ENCODE peak calls at places on chromosomes 1 and 21, in nine cellular contexts. One of them, this sample, is unnamed.

GRCh38 chr1:192555399-192555798 is 20.2 kb upstream of the RGS1 start:
- DNase-seq in GM23248: no peak
- DNase-seq in OCI-LY7: no peak
- DNase-seq in PC-3: no peak
- DNase-seq in neural progenitor cell: no peak
- DNase-seq in GM23338: no peak
- DNase-seq in SK-N-SH: no peak
- DNase-seq in HCT116: no peak
- DNase-seq in MM.1S: no peak
- DNase-seq in this sample: no peak

GRCh38 chr1:32201011-32201855 is 838 bp downstream of the CCDC28B start:
- DNase-seq in OCI-LY7: peak
- DNase-seq in HCT116: no peak
- DNase-seq in neural progenitor cell: peak
- DNase-seq in SK-N-SH: peak
- DNase-seq in GM23248: peak
- DNase-seq in GM23338: peak
- DNase-seq in MM.1S: peak
- DNase-seq in PC-3: no peak
- DNase-seq in this sample: peak

GRCh38 chr1:227316941-227317540 is 1.3 kb downstream of the CDC42BPA start:
- DNase-seq in OCI-LY7: no peak
- DNase-seq in MM.1S: no peak
- DNase-seq in HCT116: no peak
- DNase-seq in GM23338: no peak
- DNase-seq in PC-3: peak
- DNase-seq in neural progenitor cell: peak
- DNase-seq in SK-N-SH: peak
- DNase-seq in GM23248: peak
- DNase-seq in this sample: no peak

GRCh38 chr1:34126486-34126885 is 38.5 kb downstream of the CSMD2 start:
- DNase-seq in GM23248: no peak
- DNase-seq in MM.1S: no peak
- DNase-seq in HCT116: no peak
- DNase-seq in GM23338: no peak
- DNase-seq in SK-N-SH: no peak
- DNase-seq in neural progenitor cell: no peak
- DNase-seq in PC-3: no peak
- DNase-seq in OCI-LY7: no peak
- DNase-seq in this sample: no peak

GRCh38 chr1:244095523-244095911 is 44.4 kb downstream of the ZBTB18 start:
- DNase-seq in OCI-LY7: no peak
- DNase-seq in PC-3: no peak
- DNase-seq in MM.1S: no peak
- DNase-seq in GM23248: no peak
- DNase-seq in GM23338: no peak
- DNase-seq in SK-N-SH: no peak
- DNase-seq in HCT116: no peak
- DNase-seq in neural progenitor cell: no peak
- DNase-seq in this sample: no peak

GRCh38 chr1:156124557-156125483 is 10.3 kb downstream of the LMNA start:
- DNase-seq in neural progenitor cell: no peak
- DNase-seq in GM23248: peak
- DNase-seq in PC-3: peak
- DNase-seq in MM.1S: no peak
- DNase-seq in OCI-LY7: no peak
- DNase-seq in GM23338: peak
- DNase-seq in SK-N-SH: no peak
- DNase-seq in HCT116: no peak
- DNase-seq in this sample: no peak

GRCh38 chr1:12480748-12481362 is 137.2 kb downstream of the DHRS3 start:
- DNase-seq in PC-3: peak
- DNase-seq in MM.1S: peak
- DNase-seq in SK-N-SH: no peak
- DNase-seq in GM23248: peak
- DNase-seq in neural progenitor cell: no peak
- DNase-seq in OCI-LY7: peak
- DNase-seq in GM23338: no peak
- DNase-seq in HCT116: peak
- DNase-seq in this sample: peak

GRCh38 chr1:234486858-234487830 is 8.2 kb upstream of the TARBP1 start:
- DNase-seq in OCI-LY7: peak
- DNase-seq in SK-N-SH: peak
- DNase-seq in HCT116: no peak
- DNase-seq in GM23248: peak
- DNase-seq in MM.1S: peak
- DNase-seq in PC-3: peak
- DNase-seq in neural progenitor cell: no peak
- DNase-seq in GM23338: no peak
- DNase-seq in this sample: peak

GRCh38 chr21:36395353-36396111 is 10.3 kb downstream of the CHAF1B start:
- DNase-seq in MM.1S: no peak
- DNase-seq in GM23338: no peak
- DNase-seq in neural progenitor cell: no peak
- DNase-seq in GM23248: no peak
- DNase-seq in HCT116: no peak
- DNase-seq in SK-N-SH: no peak
- DNase-seq in PC-3: no peak
- DNase-seq in OCI-LY7: no peak
- DNase-seq in this sample: no peak

GRCh38 chr21:38831526-38832467 is 26.1 kb downstream of the ETS2 start:
- DNase-seq in neural progenitor cell: no peak
- DNase-seq in GM23338: no peak
- DNase-seq in PC-3: peak
- DNase-seq in SK-N-SH: no peak
- DNase-seq in GM23248: peak
- DNase-seq in MM.1S: peak
- DNase-seq in HCT116: peak
- DNase-seq in OCI-LY7: no peak
- DNase-seq in this sample: peak

GRCh38 chr1:6348511-6349191 is 44.9 kb downstream of the ACOT7 start:
- DNase-seq in GM23338: no peak
- DNase-seq in neural progenitor cell: peak
- DNase-seq in OCI-LY7: no peak
- DNase-seq in MM.1S: no peak
- DNase-seq in SK-N-SH: no peak
- DNase-seq in PC-3: peak
- DNase-seq in GM23248: no peak
- DNase-seq in HCT116: no peak
- DNase-seq in this sample: no peak

GRCh38 chr1:20494609-20495311 is 8.8 kb upstream of the CAMK2N1 start:
- DNase-seq in SK-N-SH: no peak
- DNase-seq in MM.1S: no peak
- DNase-seq in GM23248: peak
- DNase-seq in GM23338: no peak
- DNase-seq in PC-3: peak
- DNase-seq in neural progenitor cell: no peak
- DNase-seq in OCI-LY7: no peak
- DNase-seq in HCT116: peak
- DNase-seq in this sample: no peak

GRCh38 chr1:60989745-60990718 is 92.3 kb upstream of the NFIA start:
- DNase-seq in GM23248: peak
- DNase-seq in HCT116: no peak
- DNase-seq in neural progenitor cell: no peak
- DNase-seq in PC-3: peak
- DNase-seq in SK-N-SH: peak
- DNase-seq in OCI-LY7: no peak
- DNase-seq in GM23338: no peak
- DNase-seq in MM.1S: no peak
- DNase-seq in this sample: peak

GRCh38 chr1:152855661-152856060 is 4.1 kb upstream of the LCE7A start:
- DNase-seq in OCI-LY7: no peak
- DNase-seq in GM23248: peak
- DNase-seq in neural progenitor cell: no peak
- DNase-seq in GM23338: no peak
- DNase-seq in SK-N-SH: no peak
- DNase-seq in PC-3: no peak
- DNase-seq in HCT116: no peak
- DNase-seq in MM.1S: no peak
- DNase-seq in this sample: no peak

GRCh38 chr21:33396966-33397365 is 6.2 kb upstream of the IFNGR2 start:
- DNase-seq in OCI-LY7: no peak
- DNase-seq in PC-3: no peak
- DNase-seq in HCT116: no peak
- DNase-seq in neural progenitor cell: no peak
- DNase-seq in MM.1S: no peak
- DNase-seq in SK-N-SH: no peak
- DNase-seq in GM23338: no peak
- DNase-seq in GM23248: peak
- DNase-seq in this sample: peak

DNA sequence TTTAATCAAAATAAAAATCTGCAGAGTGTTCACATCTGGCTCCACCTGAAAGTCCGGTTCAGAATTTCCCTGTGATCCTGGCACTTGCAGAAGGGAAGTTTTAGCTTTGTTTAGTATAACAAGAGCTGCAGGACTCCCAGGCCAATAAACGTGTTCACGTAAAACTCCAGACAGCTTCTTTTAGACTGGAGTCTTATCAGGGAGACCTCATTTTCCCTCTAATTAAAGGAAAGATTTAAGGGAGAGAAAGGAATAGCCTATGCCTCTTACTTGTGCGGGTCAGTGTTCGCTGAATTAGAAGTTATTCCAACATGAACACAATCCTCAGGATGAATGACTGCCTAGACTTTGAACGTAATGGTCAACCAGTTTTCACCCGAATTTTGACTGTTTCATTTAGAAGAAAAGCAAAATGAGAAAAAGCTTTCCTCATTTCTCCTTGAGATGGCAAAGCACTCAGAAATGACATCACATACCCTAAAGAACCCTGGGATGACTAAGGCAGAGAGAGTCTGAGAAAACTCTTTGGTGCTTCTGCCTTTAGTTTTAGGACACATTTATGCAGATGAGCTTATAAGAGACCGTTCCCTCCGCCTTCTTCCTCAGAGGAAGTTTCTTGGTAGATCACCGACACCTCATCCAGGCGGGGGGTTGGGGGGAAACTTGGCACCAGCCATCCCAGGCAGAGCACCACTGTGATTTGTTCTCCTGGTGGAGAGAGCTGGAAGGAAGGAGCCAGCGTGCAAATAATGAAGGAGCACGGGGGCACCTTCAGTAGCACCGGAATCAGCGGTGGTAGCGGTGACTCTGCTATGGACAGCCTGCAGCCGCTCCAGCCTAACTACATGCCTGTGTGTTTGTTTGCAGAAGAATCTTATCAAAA is 202.1 kb upstream of the SGIP1 start:
- DNase-seq in SK-N-SH: peak
- DNase-seq in neural progenitor cell: peak
- DNase-seq in GM23248: peak
- DNase-seq in HCT116: no peak
- DNase-seq in MM.1S: peak
- DNase-seq in OCI-LY7: peak
- DNase-seq in GM23338: peak
- DNase-seq in PC-3: peak
- DNase-seq in this sample: peak
- H3K27ac ChIP-seq in SK-N-SH: peak
- H3K27ac ChIP-seq in neural progenitor cell: peak
- H3K27ac ChIP-seq in GM23248: peak
- H3K27ac ChIP-seq in HCT116: peak
- H3K27ac ChIP-seq in MM.1S: peak
- H3K27ac ChIP-seq in OCI-LY7: peak
- H3K27ac ChIP-seq in GM23338: peak
- H3K27ac ChIP-seq in PC-3: peak
- H3K27ac ChIP-seq in this sample: peak

GRCh38 chr1:111404588-111404987 is 22.9 kb downstream of the OVGP1 start:
- DNase-seq in GM23248: no peak
- DNase-seq in PC-3: no peak
- DNase-seq in GM23338: no peak
- DNase-seq in SK-N-SH: no peak
- DNase-seq in OCI-LY7: peak
- DNase-seq in MM.1S: no peak
- DNase-seq in HCT116: no peak
- DNase-seq in neural progenitor cell: no peak
- DNase-seq in this sample: no peak

GRCh38 chr1:111402083-111402482 is 25.5 kb downstream of the OVGP1 start:
- DNase-seq in OCI-LY7: no peak
- DNase-seq in HCT116: no peak
- DNase-seq in GM23248: no peak
- DNase-seq in SK-N-SH: no peak
- DNase-seq in neural progenitor cell: no peak
- DNase-seq in MM.1S: no peak
- DNase-seq in GM23338: no peak
- DNase-seq in PC-3: no peak
- DNase-seq in this sample: no peak

DNA sequence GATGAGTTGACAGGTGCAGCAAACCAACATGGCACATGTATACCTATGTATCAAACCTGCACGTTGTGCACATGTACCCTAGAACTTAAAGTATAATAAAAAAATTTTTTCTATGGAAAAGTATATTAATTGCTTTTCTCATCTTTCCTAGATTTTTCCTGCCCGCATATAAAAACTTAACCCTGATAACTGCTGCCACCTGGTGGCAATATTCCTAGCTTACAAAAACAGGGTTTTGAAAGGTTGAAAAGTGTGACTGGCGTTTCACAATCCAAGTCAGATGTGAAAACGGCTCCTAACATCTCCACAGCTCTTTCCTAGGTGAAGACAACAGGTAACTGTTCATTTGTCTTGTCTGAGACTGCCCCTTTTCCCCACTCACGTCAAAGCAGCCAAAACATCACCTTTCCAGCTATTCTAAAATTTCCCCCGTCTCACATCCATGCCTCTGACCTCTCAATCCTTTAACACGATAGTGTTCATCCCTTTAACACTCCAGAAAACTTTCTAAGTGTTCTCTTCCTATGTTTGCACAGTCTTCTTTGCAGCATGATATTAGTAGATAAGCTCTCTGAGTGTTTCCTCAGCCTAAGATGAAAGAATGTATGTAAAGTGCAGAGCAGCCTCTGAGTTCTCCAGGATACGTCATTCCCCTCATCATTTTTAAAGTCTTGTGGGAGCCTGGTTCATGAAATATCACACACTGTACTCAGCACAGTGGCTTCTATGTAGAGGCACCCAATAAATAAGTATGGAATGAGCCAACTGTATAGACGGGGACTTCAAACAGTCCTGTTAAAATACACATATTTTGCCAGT is 27.5 kb downstream of the OVGP1 start:
- DNase-seq in GM23248: peak
- DNase-seq in GM23338: peak
- DNase-seq in HCT116: peak
- DNase-seq in PC-3: peak
- DNase-seq in SK-N-SH: peak
- DNase-seq in OCI-LY7: peak
- DNase-seq in neural progenitor cell: peak
- DNase-seq in MM.1S: peak
- DNase-seq in this sample: peak
- TF ChIP-seq EZH2phosphoT487 in GM23248: no peak
- TF ChIP-seq EZH2phosphoT487 in GM23338: no peak
- TF ChIP-seq EZH2phosphoT487 in HCT116: no peak
- TF ChIP-seq EZH2phosphoT487 in PC-3: no peak
- TF ChIP-seq EZH2phosphoT487 in SK-N-SH: no peak
- TF ChIP-seq EZH2phosphoT487 in OCI-LY7: no peak
- TF ChIP-seq EZH2phosphoT487 in neural progenitor cell: no peak
- TF ChIP-seq EZH2phosphoT487 in MM.1S: no peak
- TF ChIP-seq EZH2phosphoT487 in this sample: no peak

GRCh38 chr1:36390411-36390810 is 4.7 kb upstream of the STK40 start:
- DNase-seq in GM23338: no peak
- DNase-seq in OCI-LY7: peak
- DNase-seq in GM23248: no peak
- DNase-seq in SK-N-SH: no peak
- DNase-seq in PC-3: no peak
- DNase-seq in MM.1S: no peak
- DNase-seq in neural progenitor cell: no peak
- DNase-seq in HCT116: no peak
- DNase-seq in this sample: no peak
- H3K27ac ChIP-seq in GM23338: peak
- H3K27ac ChIP-seq in OCI-LY7: peak
- H3K27ac ChIP-seq in GM23248: no peak
- H3K27ac ChIP-seq in SK-N-SH: no peak
- H3K27ac ChIP-seq in PC-3: no peak
- H3K27ac ChIP-seq in MM.1S: peak
- H3K27ac ChIP-seq in neural progenitor cell: no peak
- H3K27ac ChIP-seq in HCT116: no peak
- H3K27ac ChIP-seq in this sample: no peak

GRCh38 chr1:26786437-26787380 is 1.0 kb upstream of the PIGV start:
- DNase-seq in MM.1S: peak
- DNase-seq in HCT116: no peak
- DNase-seq in PC-3: peak
- DNase-seq in GM23248: peak
- DNase-seq in SK-N-SH: peak
- DNase-seq in neural progenitor cell: peak
- DNase-seq in GM23338: peak
- DNase-seq in OCI-LY7: peak
- DNase-seq in this sample: peak
- TF ChIP-seq EZH2phosphoT487 in MM.1S: no peak
- TF ChIP-seq EZH2phosphoT487 in HCT116: no peak
- TF ChIP-seq EZH2phosphoT487 in PC-3: no peak
- TF ChIP-seq EZH2phosphoT487 in GM23248: no peak
- TF ChIP-seq EZH2phosphoT487 in SK-N-SH: no peak
- TF ChIP-seq EZH2phosphoT487 in neural progenitor cell: no peak
- TF ChIP-seq EZH2phosphoT487 in GM23338: no peak
- TF ChIP-seq EZH2phosphoT487 in OCI-LY7: no peak
- TF ChIP-seq EZH2phosphoT487 in this sample: no peak

This sample was measured in hepatocyte.